ENCODE peak calls at places on chromosome 3, in ten cellular contexts. I is endothelial cell; P is NCI-H187 treated with DMSO at 0.1 percent for 48 hours; T is choroid plexus epithelial cell; X is stimulated activated CD4-positive, alpha-beta T cell treated with anti-CD3 and anti-CD28 coated beads, Interleukin-2, amount 100 ng/mL, for 24 hours; Q is posterior cingulate gyrus; K is NCI-H146; V is neural progenitor cell; Y is type B pancreatic cell; L is activated CD8-positive, alpha-beta memory T cell treated with anti-CD3 and anti-CD28 coated beads, Interleukin-2, amount 10 ng/mL, durations not matched to agents 7 days and 5 days. H is an unnamed sample.

GRCh38 chr3:25665646-25666136 is 984 bp upstream of the TOP2B start:
- DNase-seq in V (no peak), K (no peak), T (no peak), Q (no peak), L (no peak), I (no peak), Y (no peak), P (no peak), X (no peak), H (no peak)

GRCh38 chr3:55180936-55181535 is 253.2 kb upstream of the LRTM1 start:
- DNase-seq in P (no peak), I (peak), V (peak), X (no peak), L (no peak), K (no peak), Q (no peak), Y (no peak), T (peak), H (no peak)

GRCh38 chr3:9732753-9733115 is 1.2 kb downstream of the BRPF1 start:
- DNase-seq in T (no peak), P (no peak), I (no peak), X (no peak), Y (no peak), V (no peak), Q (no peak), K (no peak), L (no peak), H (no peak)

GRCh38 chr3:55191911-55192787 is 264.3 kb upstream of the LRTM1 start:
- DNase-seq in I (no peak), Y (no peak), T (peak), X (no peak), P (no peak), Q (no peak), L (no peak), V (no peak), K (no peak), H (no peak)

GRCh38 chr3:43707998-43708397 is 17.3 kb downstream of the ABHD5 start:
- DNase-seq in V (no peak), Q (no peak), K (no peak), P (no peak), L (no peak), I (no peak), Y (no peak), T (peak), X (no peak), H (no peak)

GRCh38 chr3:195893121-195893449 is 15.3 kb downstream of the TNK2 start:
- DNase-seq in P (no peak), T (no peak), V (no peak), K (no peak), Y (no peak), I (no peak), L (no peak), Q (no peak), X (no peak), H (no peak)

GRCh38 chr3:181797431-181797830 is 85.7 kb downstream of the SOX2 start:
- DNase-seq in L (no peak), I (no peak), Y (no peak), X (no peak), V (no peak), K (peak), T (no peak), P (no peak), Q (no peak), H (no peak)

GRCh38 chr3:50658416-50658815 is 16.3 kb upstream of the DOCK3 start:
- DNase-seq in I (no peak), P (no peak), K (no peak), L (no peak), Q (no peak), X (no peak), Y (no peak), T (no peak), V (no peak), H (peak)

GRCh38 chr3:123571264-123571972 is 13.4 kb downstream of the HACD2 start:
- DNase-seq in L (no peak), Q (no peak), Y (no peak), T (peak), P (no peak), I (peak), X (no peak), V (peak), K (no peak), H (no peak)

GRCh38 chr3:101803152-101803782 is 24.3 kb downstream of the NXPE3 start:
- DNase-seq in Y (no peak), T (peak), L (peak), X (peak), I (peak), Q (no peak), V (peak), K (peak), P (peak), H (no peak)

GRCh38 chr3:21920431-21920830 is 169.4 kb upstream of the ZNF385D start:
- DNase-seq in Q (no peak), V (no peak), L (no peak), K (no peak), P (no peak), X (no peak), I (no peak), T (peak), Y (no peak), H (no peak)

GRCh38 chr3:179933872-179934271 is 102.9 kb downstream of the PEX5L start:
- DNase-seq in T (no peak), K (no peak), Y (no peak), P (no peak), I (no peak), L (no peak), Q (no peak), X (no peak), V (no peak), H (no peak)

GRCh38 chr3:12483364-12483763 is 916 bp upstream of the TSEN2 start:
- DNase-seq in X (no peak), T (peak), Y (no peak), P (no peak), V (no peak), Q (no peak), L (no peak), K (peak), I (no peak), H (no peak)

GRCh38 chr3:127325630-127325961 is 37.8 kb upstream of the PRR20G start:
- DNase-seq in X (no peak), V (no peak), I (no peak), Y (no peak), K (no peak), T (no peak), Q (no peak), L (no peak), P (no peak), H (no peak)

GRCh38 chr3:7913283-7913682 is 588.3 kb upstream of the LMCD1 start:
- DNase-seq in Q (no peak), V (no peak), L (no peak), Y (no peak), K (no peak), P (no peak), T (no peak), I (no peak), X (no peak), H (no peak)

GRCh38 chr3:58261954-58262666 is 24.5 kb downstream of the ABHD6 start:
- DNase-seq in X (no peak), Q (no peak), L (no peak), T (no peak), Y (no peak), P (no peak), V (no peak), K (no peak), I (no peak), H (no peak)

GRCh38 chr3:146131616-146132410 is 29.2 kb downstream of the PLOD2 start:
- DNase-seq in V (no peak), L (no peak), X (no peak), Y (no peak), K (no peak), T (peak), Q (no peak), I (no peak), P (no peak), H (no peak)

GRCh38 chr3:107913671-107914070 is 177.2 kb downstream of the CD47 start:
- DNase-seq in P (no peak), I (no peak), X (no peak), L (no peak), V (no peak), K (no peak), T (peak), Q (no peak), Y (no peak), H (no peak)

GRCh38 chr3:59052803-59053411 is 3.1 kb upstream of the CFAP20DC start:
- DNase-seq in I (no peak), P (no peak), K (peak), V (peak), Y (no peak), X (no peak), L (no peak), T (peak), Q (no peak), H (no peak)

GRCh38 chr3:13670292-13670691 is 121.4 kb downstream of the FBLN2 start:
- DNase-seq in P (no peak), I (no peak), L (no peak), V (no peak), Q (no peak), K (no peak), X (no peak), T (no peak), Y (no peak), H (no peak)

GRCh38 chr3:52015431-52016256 is 19.9 kb upstream of the RPL29 start:
- DNase-seq in T (no peak), I (no peak), X (no peak), P (no peak), V (no peak), Q (no peak), L (no peak), Y (no peak), K (peak), H (no peak)

H was measured in coronary artery.